ENCODE peak calls at places on chromosomes 11 and 22, in ten cellular contexts. One of them, this sample, is unnamed.
A peak's percentile ranks its signal among the peaks of the same experiment; 100 is the strongest.

GRCh38 chr11:11553595-11553994 is 68.2 kb downstream of the GALNT18 start:
- DNase-seq in progenitor cell of endocrine pancreas: no peak
- DNase-seq in A549: no peak
- DNase-seq in upper lobe of right lung: no peak
- DNase-seq in brain microvascular endothelial cell: no peak
- DNase-seq in fibroblast of villous mesenchyme: no peak
- DNase-seq in HCT116: no peak
- DNase-seq in NB4: no peak
- DNase-seq in GM10248: no peak
- DNase-seq in GM23338: no peak
- DNase-seq in this sample: no peak

GRCh38 chr22:43474161-43475101 is 62.6 kb downstream of the MPPED1 start:
- DNase-seq in GM10248: no peak
- DNase-seq in GM23338: no peak
- DNase-seq in progenitor cell of endocrine pancreas: no peak
- DNase-seq in A549: no peak
- DNase-seq in fibroblast of villous mesenchyme: no peak
- DNase-seq in brain microvascular endothelial cell: no peak
- DNase-seq in NB4: peak; percentile 18
- DNase-seq in HCT116: no peak
- DNase-seq in upper lobe of right lung: no peak
- DNase-seq in this sample: no peak

GRCh38 chr22:19730662-19731360 is 7.5 kb downstream of the GP1BB start:
- DNase-seq in HCT116: peak; percentile 50
- DNase-seq in upper lobe of right lung: peak; percentile 91
- DNase-seq in GM10248: peak; percentile 91
- DNase-seq in brain microvascular endothelial cell: peak; percentile 43
- DNase-seq in progenitor cell of endocrine pancreas: peak; percentile 93
- DNase-seq in GM23338: peak; percentile 87
- DNase-seq in NB4: peak; percentile 81
- DNase-seq in A549: peak; percentile 58
- DNase-seq in fibroblast of villous mesenchyme: peak; percentile 76
- DNase-seq in this sample: peak; percentile 34

GRCh38 chr11:31720225-31720624 is 90.9 kb downstream of the PAX6 start:
- DNase-seq in A549: no peak
- DNase-seq in GM23338: no peak
- DNase-seq in progenitor cell of endocrine pancreas: no peak
- DNase-seq in NB4: no peak
- DNase-seq in brain microvascular endothelial cell: no peak
- DNase-seq in fibroblast of villous mesenchyme: no peak
- DNase-seq in GM10248: no peak
- DNase-seq in HCT116: no peak
- DNase-seq in upper lobe of right lung: no peak
- DNase-seq in this sample: no peak

GRCh38 chr11:97610854-97611253 is 1221.0 kb downstream of the JRKL start:
- DNase-seq in progenitor cell of endocrine pancreas: no peak
- DNase-seq in fibroblast of villous mesenchyme: no peak
- DNase-seq in A549: no peak
- DNase-seq in HCT116: no peak
- DNase-seq in NB4: no peak
- DNase-seq in GM10248: no peak
- DNase-seq in upper lobe of right lung: no peak
- DNase-seq in GM23338: peak; percentile 46
- DNase-seq in brain microvascular endothelial cell: no peak
- DNase-seq in this sample: no peak

GRCh38 chr11:86126862-86127261 is 58.0 kb upstream of the PICALM start:
- DNase-seq in upper lobe of right lung: no peak
- DNase-seq in brain microvascular endothelial cell: no peak
- DNase-seq in HCT116: no peak
- DNase-seq in A549: no peak
- DNase-seq in fibroblast of villous mesenchyme: no peak
- DNase-seq in progenitor cell of endocrine pancreas: no peak
- DNase-seq in GM23338: no peak
- DNase-seq in GM10248: no peak
- DNase-seq in NB4: no peak
- DNase-seq in this sample: no peak

GRCh38 chr11:23954730-23955129 is 542.1 kb upstream of the LUZP2 start:
- DNase-seq in NB4: no peak
- DNase-seq in brain microvascular endothelial cell: no peak
- DNase-seq in HCT116: no peak
- DNase-seq in fibroblast of villous mesenchyme: no peak
- DNase-seq in progenitor cell of endocrine pancreas: no peak
- DNase-seq in A549: no peak
- DNase-seq in GM23338: no peak
- DNase-seq in upper lobe of right lung: no peak
- DNase-seq in GM10248: no peak
- DNase-seq in this sample: no peak

GRCh38 chr11:129317564-129317963 is 58.1 kb upstream of the BARX2 start:
- DNase-seq in A549: no peak
- DNase-seq in fibroblast of villous mesenchyme: no peak
- DNase-seq in brain microvascular endothelial cell: no peak
- DNase-seq in upper lobe of right lung: no peak
- DNase-seq in progenitor cell of endocrine pancreas: no peak
- DNase-seq in GM23338: no peak
- DNase-seq in NB4: no peak
- DNase-seq in HCT116: no peak
- DNase-seq in GM10248: no peak
- DNase-seq in this sample: no peak

GRCh38 chr22:20463324-20464095 is 25.9 kb upstream of the SCARF2 start:
- DNase-seq in upper lobe of right lung: peak; percentile 19
- DNase-seq in brain microvascular endothelial cell: no peak
- DNase-seq in NB4: peak; percentile 59
- DNase-seq in A549: no peak
- DNase-seq in GM10248: peak; percentile 51
- DNase-seq in HCT116: no peak
- DNase-seq in progenitor cell of endocrine pancreas: no peak
- DNase-seq in fibroblast of villous mesenchyme: no peak
- DNase-seq in GM23338: no peak
- DNase-seq in this sample: no peak

GRCh38 chr11:17405232-17406005 is 17.0 kb upstream of the KCNJ11 start:
- DNase-seq in GM23338: peak; percentile 50
- DNase-seq in fibroblast of villous mesenchyme: peak; percentile 68
- DNase-seq in HCT116: peak; percentile 18
- DNase-seq in brain microvascular endothelial cell: peak; percentile 35
- DNase-seq in upper lobe of right lung: peak; percentile 88
- DNase-seq in GM10248: no peak
- DNase-seq in progenitor cell of endocrine pancreas: no peak
- DNase-seq in NB4: peak; percentile 71
- DNase-seq in A549: peak; percentile 47
- DNase-seq in this sample: peak; percentile 14

GRCh38 chr22:37521236-37521739 is 2.1 kb upstream of the CARD10 start:
- DNase-seq in brain microvascular endothelial cell: no peak
- DNase-seq in upper lobe of right lung: no peak
- DNase-seq in GM10248: no peak
- DNase-seq in progenitor cell of endocrine pancreas: no peak
- DNase-seq in HCT116: no peak
- DNase-seq in GM23338: no peak
- DNase-seq in A549: no peak
- DNase-seq in fibroblast of villous mesenchyme: no peak
- DNase-seq in NB4: no peak
- DNase-seq in this sample: no peak

GRCh38 chr11:29310016-29310415 is 706.8 kb downstream of the KCNA4 start:
- DNase-seq in A549: no peak
- DNase-seq in GM10248: no peak
- DNase-seq in GM23338: no peak
- DNase-seq in HCT116: no peak
- DNase-seq in brain microvascular endothelial cell: no peak
- DNase-seq in NB4: no peak
- DNase-seq in fibroblast of villous mesenchyme: no peak
- DNase-seq in progenitor cell of endocrine pancreas: no peak
- DNase-seq in upper lobe of right lung: no peak
- DNase-seq in this sample: no peak

DNA sequence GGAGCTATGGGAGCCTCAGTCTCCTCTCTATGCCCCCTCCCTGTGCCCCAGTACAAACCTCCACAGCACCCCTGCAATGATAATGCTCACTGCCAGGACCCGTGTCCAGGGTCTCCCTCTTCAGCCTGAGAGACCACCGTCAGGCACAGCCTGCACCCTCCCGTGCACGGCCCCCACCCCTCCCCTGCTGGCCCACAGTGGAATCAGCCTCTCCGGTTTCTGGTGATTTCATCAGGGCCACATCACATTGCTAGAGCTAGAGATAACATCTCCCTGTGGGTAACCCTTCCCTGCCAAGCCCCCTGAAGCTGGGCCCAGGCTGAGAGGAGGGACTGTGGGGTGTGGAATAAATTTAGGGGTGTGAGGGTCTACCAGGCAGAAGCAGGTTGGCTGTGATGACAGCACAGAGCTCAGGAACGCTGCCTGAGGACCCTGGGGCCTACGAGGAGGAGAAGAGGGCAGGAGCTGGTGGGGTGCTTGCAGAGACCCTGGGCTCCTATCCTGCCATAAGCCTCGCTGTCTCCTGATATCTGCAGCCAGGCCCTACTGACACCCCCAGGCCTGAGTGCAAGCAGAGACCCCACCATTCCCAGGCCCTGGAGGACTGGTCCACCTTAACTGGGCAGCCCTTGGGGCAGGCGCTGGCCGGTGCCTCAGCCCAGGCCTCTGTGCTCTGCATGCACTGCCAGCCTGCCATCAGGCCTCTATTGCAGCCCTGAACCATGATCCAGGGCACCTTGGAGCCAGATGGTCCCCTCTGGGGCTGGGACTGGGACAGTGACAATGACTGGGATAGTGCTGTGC is at the start of gene KLHDC7B:
- DNase-seq in GM10248: peak; percentile 26
- DNase-seq in upper lobe of right lung: no peak
- DNase-seq in fibroblast of villous mesenchyme: peak; percentile 68
- DNase-seq in GM23338: no peak
- DNase-seq in brain microvascular endothelial cell: no peak
- DNase-seq in NB4: peak; percentile 60
- DNase-seq in progenitor cell of endocrine pancreas: no peak
- DNase-seq in A549: no peak
- DNase-seq in HCT116: no peak
- DNase-seq in this sample: no peak
- TF ChIP-seq CTCF in GM10248: no peak
- TF ChIP-seq CTCF in upper lobe of right lung: no peak
- TF ChIP-seq CTCF in fibroblast of villous mesenchyme: peak; percentile 42
- TF ChIP-seq CTCF in GM23338: no peak
- TF ChIP-seq CTCF in brain microvascular endothelial cell: peak; percentile 40
- TF ChIP-seq CTCF in NB4: peak; percentile 22
- TF ChIP-seq CTCF in progenitor cell of endocrine pancreas: no peak
- TF ChIP-seq CTCF in A549: no peak
- TF ChIP-seq CTCF in HCT116: no peak
- TF ChIP-seq CTCF in this sample: no peak

GRCh38 chr11:57312511-57313021 is 12.2 kb downstream of the TNKS1BP1 start:
- DNase-seq in GM10248: no peak
- DNase-seq in HCT116: no peak
- DNase-seq in A549: no peak
- DNase-seq in upper lobe of right lung: peak; percentile 44
- DNase-seq in progenitor cell of endocrine pancreas: no peak
- DNase-seq in fibroblast of villous mesenchyme: no peak
- DNase-seq in GM23338: no peak
- DNase-seq in NB4: no peak
- DNase-seq in brain microvascular endothelial cell: no peak
- DNase-seq in this sample: no peak
- TF ChIP-seq CTCF in GM10248: no peak
- TF ChIP-seq CTCF in HCT116: no peak
- TF ChIP-seq CTCF in A549: no peak
- TF ChIP-seq CTCF in upper lobe of right lung: no peak
- TF ChIP-seq CTCF in progenitor cell of endocrine pancreas: no peak
- TF ChIP-seq CTCF in fibroblast of villous mesenchyme: no peak
- TF ChIP-seq CTCF in GM23338: no peak
- TF ChIP-seq CTCF in NB4: no peak
- TF ChIP-seq CTCF in brain microvascular endothelial cell: no peak
- TF ChIP-seq CTCF in this sample: no peak

GRCh38 chr11:60252709-60253108 is 9.8 kb upstream of the MS4A4E start:
- DNase-seq in HCT116: no peak
- DNase-seq in GM23338: no peak
- DNase-seq in fibroblast of villous mesenchyme: no peak
- DNase-seq in brain microvascular endothelial cell: no peak
- DNase-seq in GM10248: no peak
- DNase-seq in NB4: no peak
- DNase-seq in progenitor cell of endocrine pancreas: no peak
- DNase-seq in A549: no peak
- DNase-seq in upper lobe of right lung: no peak
- DNase-seq in this sample: no peak

GRCh38 chr11:60251485-60252207 is 8.7 kb upstream of the MS4A4E start:
- DNase-seq in upper lobe of right lung: no peak
- DNase-seq in HCT116: peak; percentile 24
- DNase-seq in GM10248: no peak
- DNase-seq in fibroblast of villous mesenchyme: peak; percentile 19
- DNase-seq in progenitor cell of endocrine pancreas: peak; percentile 24
- DNase-seq in GM23338: peak; percentile 52
- DNase-seq in A549: no peak
- DNase-seq in NB4: peak; percentile 68
- DNase-seq in brain microvascular endothelial cell: peak; percentile 2
- DNase-seq in this sample: no peak

GRCh38 chr11:60257956-60258722 is 15.2 kb upstream of the MS4A4E start:
- DNase-seq in fibroblast of villous mesenchyme: no peak
- DNase-seq in progenitor cell of endocrine pancreas: no peak
- DNase-seq in A549: no peak
- DNase-seq in brain microvascular endothelial cell: no peak
- DNase-seq in GM23338: no peak
- DNase-seq in HCT116: no peak
- DNase-seq in GM10248: no peak
- DNase-seq in NB4: no peak
- DNase-seq in upper lobe of right lung: no peak
- DNase-seq in this sample: no peak

DNA sequence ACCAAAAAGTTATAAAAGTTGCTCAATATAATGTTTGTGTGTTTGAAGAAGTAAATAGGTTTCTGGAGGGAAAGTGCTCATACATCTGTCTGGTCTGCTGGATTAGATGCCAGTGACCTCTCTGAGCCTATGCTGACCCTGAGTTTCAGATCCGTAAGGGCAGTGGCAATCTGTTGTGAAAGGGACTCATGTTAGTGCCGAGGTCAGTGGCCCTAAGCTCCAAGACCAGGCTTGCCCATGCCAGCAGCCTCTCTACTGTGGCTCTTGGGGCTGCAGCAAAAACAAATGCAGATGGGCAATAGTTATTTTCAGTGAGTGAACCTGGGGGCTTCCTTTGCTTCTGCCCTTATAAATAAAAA is 9.2 kb upstream of the MS4A4E start:
- DNase-seq in brain microvascular endothelial cell: no peak
- DNase-seq in progenitor cell of endocrine pancreas: no peak
- DNase-seq in upper lobe of right lung: no peak
- DNase-seq in fibroblast of villous mesenchyme: no peak
- DNase-seq in HCT116: no peak
- DNase-seq in A549: no peak
- DNase-seq in GM10248: no peak
- DNase-seq in NB4: no peak
- DNase-seq in GM23338: no peak
- DNase-seq in this sample: no peak
- TF ChIP-seq CTCF in brain microvascular endothelial cell: no peak
- TF ChIP-seq CTCF in progenitor cell of endocrine pancreas: no peak
- TF ChIP-seq CTCF in upper lobe of right lung: no peak
- TF ChIP-seq CTCF in fibroblast of villous mesenchyme: no peak
- TF ChIP-seq CTCF in HCT116: no peak
- TF ChIP-seq CTCF in A549: no peak
- TF ChIP-seq CTCF in GM10248: no peak
- TF ChIP-seq CTCF in NB4: no peak
- TF ChIP-seq CTCF in GM23338: no peak
- TF ChIP-seq CTCF in this sample: no peak

DNA sequence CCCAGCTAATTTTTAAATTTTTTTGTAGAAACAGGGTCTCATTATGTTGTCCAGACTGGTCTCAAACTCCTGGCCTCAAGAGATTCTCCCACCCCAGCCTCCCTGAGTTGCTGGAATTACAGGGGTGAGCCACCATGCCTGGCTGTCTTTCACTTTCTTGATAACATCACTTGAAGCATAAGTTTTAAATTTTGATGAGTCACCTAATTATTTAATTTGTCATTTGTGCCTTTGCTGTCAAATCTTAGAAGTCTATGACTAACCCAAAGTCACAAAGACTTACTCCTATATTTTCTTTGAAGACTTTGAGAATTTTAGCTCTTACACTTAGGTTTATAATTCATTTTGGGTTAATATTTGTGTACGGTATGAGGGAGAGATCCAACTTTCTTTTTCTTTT is 14.5 kb upstream of the MSANTD2 start:
- DNase-seq in brain microvascular endothelial cell: no peak
- DNase-seq in NB4: no peak
- DNase-seq in GM10248: no peak
- DNase-seq in fibroblast of villous mesenchyme: no peak
- DNase-seq in GM23338: no peak
- DNase-seq in HCT116: no peak
- DNase-seq in A549: no peak
- DNase-seq in upper lobe of right lung: no peak
- DNase-seq in progenitor cell of endocrine pancreas: no peak
- DNase-seq in this sample: no peak
- TF ChIP-seq CTCF in brain microvascular endothelial cell: no peak
- TF ChIP-seq CTCF in NB4: no peak
- TF ChIP-seq CTCF in GM10248: no peak
- TF ChIP-seq CTCF in fibroblast of villous mesenchyme: no peak
- TF ChIP-seq CTCF in GM23338: no peak
- TF ChIP-seq CTCF in HCT116: no peak
- TF ChIP-seq CTCF in A549: no peak
- TF ChIP-seq CTCF in upper lobe of right lung: no peak
- TF ChIP-seq CTCF in progenitor cell of endocrine pancreas: no peak
- TF ChIP-seq CTCF in this sample: no peak

This sample was measured in AG09319.